ENCODE peak calls at places on chromosomes 11 and 22, in four cellular contexts. L is H1, T is GM12878, O is HepG2. E is an unnamed sample.

GRCh38 chr22:46110215-46110614 is 40.1 kb upstream of the PPARA start:
- DNase-seq in L (no peak), T (no peak), O (no peak), E (no peak)

GRCh38 chr11:31940396-31941037 is 129.4 kb upstream of the PAX6 start:
- DNase-seq in L (no peak), T (no peak), O (no peak), E (no peak)

GRCh38 chr22:42281284-42281683 is 10.8 kb upstream of the TCF20 start:
- DNase-seq in L (no peak), T (no peak), O (no peak), E (no peak)

GRCh38 chr22:39808087-39808486 is 85.5 kb downstream of the ENTHD1 start:
- DNase-seq in L (no peak), T (no peak), O (peak), E (peak)

GRCh38 chr11:73121692-73122091 is 20.4 kb downstream of the FCHSD2 start:
- DNase-seq in L (no peak), T (no peak), O (no peak), E (no peak)

GRCh38 chr11:46242462-46242960 is 35.0 kb upstream of the CREB3L1 start:
- DNase-seq in L (no peak), T (no peak), O (no peak), E (no peak)

GRCh38 chr22:28015676-28016601 is 96.9 kb upstream of the PITPNB start:
- DNase-seq in L (no peak), T (no peak), O (no peak), E (no peak)

GRCh38 chr11:118435233-118435892 is 929 bp upstream of the KMT2A start:
- DNase-seq in L (peak), T (no peak), O (peak), E (peak)

GRCh38 chr11:8209208-8209807 is 40.5 kb upstream of the RIC3 start:
- DNase-seq in L (no peak), T (no peak), O (no peak), E (no peak)

GRCh38 chr11:101128571-101129202 is 926 bp downstream of the PGR start:
- DNase-seq in L (no peak), T (no peak), O (no peak), E (no peak)

GRCh38 chr11:73389902-73390301 is 13.7 kb downstream of the RELT start:
- DNase-seq in L (no peak), T (no peak), O (no peak), E (no peak)

GRCh38 chr11:69350040-69350439 is 56.1 kb downstream of the MYEOV start:
- DNase-seq in L (no peak), T (no peak), O (no peak), E (no peak)

GRCh38 chr11:44110231-44110679 is 14.8 kb downstream of the EXT2 start:
- DNase-seq in L (no peak), T (no peak), O (peak), E (peak)

GRCh38 chr11:86063536-86063935 is 5.3 kb downstream of the PICALM start:
- DNase-seq in L (no peak), T (no peak), O (no peak), E (no peak)

GRCh38 chr11:74272276-74272675 is 39.2 kb downstream of the P4HA3 start:
- DNase-seq in L (no peak), T (no peak), O (no peak), E (no peak)

GRCh38 chr22:44192098-44192810 is 11.5 kb downstream of the PARVG start:
- DNase-seq in L (peak), T (no peak), O (no peak), E (peak)

GRCh38 chr11:12211331-12212065 is 101.1 kb downstream of the MICAL2 start:
- DNase-seq in L (no peak), T (no peak), O (no peak), E (no peak)

GRCh38 chr22:43829904-43830851 is 18.1 kb upstream of the EFCAB6 start:
- DNase-seq in L (no peak), T (no peak), O (no peak), E (no peak)

GRCh38 chr11:15800121-15800800 is 556.1 kb downstream of the SOX6 start:
- DNase-seq in L (no peak), T (no peak), O (no peak), E (no peak)

GRCh38 chr22:31295831-31296230 is 3.5 kb upstream of the PIK3IP1 start:
- DNase-seq in L (no peak), T (no peak), O (no peak), E (no peak)

GRCh38 chr11:134655189-134655937 is 243.3 kb upstream of the B3GAT1 start:
- DNase-seq in L (no peak), T (no peak), O (no peak), E (no peak)

GRCh38 chr22:23862103-23862502 is 4.4 kb downstream of the SLC2A11 start:
- DNase-seq in L (no peak), T (no peak), O (no peak), E (no peak)

GRCh38 chr11:118232659-118233058 is 7.8 kb upstream of the JAML start:
- DNase-seq in L (no peak), T (no peak), O (peak), E (no peak)

GRCh38 chr22:42397332-42398246 is 34.6 kb downstream of the NFAM1 start:
- DNase-seq in L (no peak), T (peak), O (no peak), E (no peak)

GRCh38 chr11:119433369-119433749 is 10.4 kb upstream of the THY1 start:
- DNase-seq in L (no peak), T (no peak), O (no peak), E (no peak)

GRCh38 chr11:60910281-60910687 is 3.7 kb upstream of the TMEM109 start:
- DNase-seq in L (no peak), T (peak), O (no peak), E (no peak)

GRCh38 chr11:85826096-85826855 is 15.3 kb upstream of the SYTL2 start:
- DNase-seq in L (no peak), T (no peak), O (no peak), E (no peak)

GRCh38 chr11:3959015-3959917 is 103.8 kb downstream of the STIM1 start:
- DNase-seq in L (no peak), T (no peak), O (peak), E (no peak)

GRCh38 chr11:92663539-92663938 is 305.9 kb upstream of the MTNR1B start:
- DNase-seq in L (no peak), T (no peak), O (no peak), E (no peak)

GRCh38 chr11:130383363-130384168 is 44.8 kb downstream of the ADAMTS8 start:
- DNase-seq in L (peak), T (no peak), O (peak), E (no peak)

GRCh38 chr22:44580756-44581435 is 82.9 kb upstream of the RTL6 start:
- DNase-seq in L (no peak), T (no peak), O (no peak), E (no peak)

GRCh38 chr22:31327786-31328544 is 18.2 kb downstream of the PATZ1 start:
- DNase-seq in L (no peak), T (no peak), O (no peak), E (no peak)

GRCh38 chr22:24315367-24315781 is 44.7 kb downstream of the SPECC1L start:
- DNase-seq in L (no peak), T (no peak), O (peak), E (no peak)

GRCh38 chr22:21657020-21657360 is 8.8 kb upstream of the PPIL2 start:
- DNase-seq in L (no peak), T (no peak), O (no peak), E (no peak)

GRCh38 chr11:75355051-75355450 is 3.6 kb upstream of the ARRB1 start:
- DNase-seq in L (no peak), T (no peak), O (no peak), E (no peak)

GRCh38 chr11:2464451-2465165 is 19.8 kb downstream of the KCNQ1 start:
- DNase-seq in L (no peak), T (no peak), O (no peak), E (no peak)

GRCh38 chr11:2466869-2467694 is 22.3 kb downstream of the KCNQ1 start:
- DNase-seq in L (no peak), T (no peak), O (no peak), E (no peak)

GRCh38 chr11:2463766-2464277 is 19.0 kb downstream of the KCNQ1 start:
- DNase-seq in L (no peak), T (no peak), O (no peak), E (no peak)

GRCh38 chr11:2466069-2466801 is 21.4 kb downstream of the KCNQ1 start:
- DNase-seq in L (no peak), T (no peak), O (no peak), E (no peak)

DNA sequence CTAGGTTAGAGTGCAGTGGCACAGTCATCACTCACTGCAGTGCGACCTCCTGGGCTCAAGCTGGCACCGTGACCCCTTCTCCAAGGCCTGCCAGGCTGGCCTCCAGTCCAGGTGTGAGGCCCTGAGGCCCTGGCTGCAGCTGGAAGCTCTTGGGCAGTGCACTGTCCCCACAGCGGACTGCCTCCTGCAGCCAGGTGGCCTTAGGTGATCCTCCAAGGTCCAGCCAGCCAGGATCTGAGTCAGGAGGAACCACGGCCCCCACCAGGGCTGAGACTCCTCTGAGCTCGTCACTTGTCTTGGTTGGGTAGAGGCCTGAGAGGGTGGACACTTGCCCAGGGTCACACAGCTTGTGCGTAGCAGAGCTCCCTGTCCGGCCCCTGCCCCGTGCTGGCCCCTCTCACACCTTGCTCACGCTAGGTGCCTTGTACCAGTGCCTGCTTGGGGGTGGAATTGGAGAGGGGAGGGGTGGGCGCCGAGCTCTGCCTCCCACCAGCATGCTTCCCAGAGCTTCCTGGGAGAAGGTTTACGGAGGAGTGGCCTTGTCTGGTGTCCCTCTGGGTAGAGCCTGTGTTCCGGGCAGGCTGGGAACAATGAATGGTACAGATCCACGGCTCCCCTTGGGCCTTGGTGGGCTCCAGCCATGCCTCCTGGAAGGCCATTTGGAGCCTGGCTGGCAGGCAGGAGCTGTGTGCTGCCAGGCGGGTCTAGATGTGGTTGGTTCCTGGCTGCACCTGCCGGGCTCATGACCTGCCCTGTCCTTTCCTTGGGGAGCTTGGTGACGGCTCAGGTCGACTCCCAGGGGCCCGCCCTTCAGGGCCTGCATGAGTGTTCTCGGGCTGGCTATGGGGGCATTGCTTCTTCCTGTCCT is 20.6 kb downstream of the KCNQ1 start:
- DNase-seq in L (no peak), T (no peak), O (no peak), E (no peak)
- TF ChIP-seq SUZ12 in L (no peak), T (no peak), O (no peak), E (no peak)

GRCh38 chr11:109641549-109641948 is 219.6 kb downstream of the C11orf87 start:
- DNase-seq in L (no peak), T (no peak), O (peak), E (no peak)
- TF ChIP-seq YY1 in L (peak), T (no peak), O (no peak), E (no peak)

GRCh38 chr11:110891411-110891810 is 179.2 kb upstream of the ARHGAP20 start:
- DNase-seq in L (no peak), T (no peak), O (no peak), E (no peak)

GRCh38 chr11:110896358-110896757 is 184.1 kb upstream of the ARHGAP20 start:
- DNase-seq in L (no peak), T (no peak), O (no peak), E (no peak)

GRCh38 chr11:110894224-110894623 is 182.0 kb upstream of the ARHGAP20 start:
- DNase-seq in L (no peak), T (no peak), O (no peak), E (no peak)

GRCh38 chr11:110890995-110891394 is 178.8 kb upstream of the ARHGAP20 start:
- DNase-seq in L (no peak), T (no peak), O (no peak), E (no peak)

GRCh38 chr11:110892741-110893285 is 180.6 kb upstream of the ARHGAP20 start:
- DNase-seq in L (no peak), T (no peak), O (no peak), E (no peak)
- H3K9ac ChIP-seq in L (no peak), T (no peak), O (no peak), E (no peak)

DNA sequence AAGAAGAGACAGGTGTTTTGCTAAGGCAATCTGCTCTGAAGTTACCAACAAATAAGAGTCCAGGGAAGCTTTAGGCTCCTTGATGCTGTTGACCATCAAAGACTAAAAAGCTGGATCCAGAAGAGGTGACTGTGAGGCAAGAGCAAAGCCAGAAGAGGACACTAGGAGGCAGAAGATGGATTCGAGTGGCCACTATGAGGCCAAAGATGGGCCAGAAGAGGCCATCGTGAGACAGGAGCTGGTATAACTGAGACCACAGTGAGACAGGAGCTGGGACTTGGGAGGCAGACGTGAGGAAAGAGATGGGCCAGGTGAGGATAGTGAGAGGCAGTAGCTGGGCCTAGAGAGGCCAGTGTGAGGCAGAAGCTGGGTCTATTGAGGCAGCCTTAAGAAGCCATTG is 37.7 kb downstream of the OR4C45 start:
- DNase-seq in L (no peak), T (no peak), O (no peak), E (no peak)
- TF ChIP-seq SUZ12 in L (no peak), T (no peak), O (no peak), E (no peak)

GRCh38 chr11:78290293-78291176 is 101.8 kb downstream of the USP35 start:
- DNase-seq in L (no peak), T (no peak), O (peak), E (no peak)
- TF ChIP-seq YY1 in L (no peak), T (no peak), O (no peak), E (no peak)

GRCh38 chr22:35649026-35649553 is 844 bp downstream of the APOL6 start:
- DNase-seq in L (no peak), T (no peak), O (no peak), E (no peak)
- H3K9ac ChIP-seq in L (no peak), T (peak), O (peak), E (no peak)

DNA sequence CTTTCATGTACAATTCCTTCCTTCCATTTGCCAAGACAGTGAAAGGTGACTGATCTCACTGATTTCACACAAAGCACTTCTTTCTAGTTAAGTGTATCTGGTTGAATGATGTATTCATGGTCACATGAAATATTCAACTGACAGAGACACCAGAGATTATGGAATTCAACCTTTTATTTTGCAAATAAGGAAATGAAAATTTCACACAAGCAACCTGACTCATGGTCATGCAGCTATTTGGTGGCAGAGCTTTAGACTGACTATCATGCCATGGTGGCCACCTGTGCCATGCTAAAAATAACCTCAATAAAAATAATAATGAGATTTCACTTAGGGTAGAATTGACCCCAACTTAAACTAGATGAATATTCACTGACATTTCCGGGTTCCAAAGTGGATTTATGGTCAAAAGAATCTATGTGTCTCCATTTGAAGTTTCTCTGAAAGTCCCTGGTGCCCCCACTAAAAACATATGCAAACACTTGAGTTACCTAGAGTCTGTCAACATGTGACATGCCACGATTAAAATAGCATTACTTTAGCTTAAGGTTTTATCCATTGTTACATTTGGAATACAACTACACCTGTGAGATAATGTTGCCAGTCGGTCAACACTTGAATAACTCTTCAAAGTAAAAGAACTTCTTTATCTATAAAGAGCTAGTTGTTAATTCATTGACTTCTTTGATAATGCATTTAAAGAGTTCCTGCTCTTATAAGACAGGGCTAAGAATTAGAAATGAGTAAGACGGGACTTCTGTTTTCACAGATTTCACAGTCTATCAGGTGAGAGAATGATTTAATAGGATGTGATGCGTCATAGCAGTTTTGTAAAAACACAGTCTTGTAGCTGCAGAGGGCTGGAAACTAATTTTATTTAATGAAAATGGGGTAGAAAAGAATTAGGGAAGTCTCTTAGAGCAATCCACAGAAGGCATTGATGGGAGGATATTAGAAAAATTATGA is 94.6 kb upstream of the OR9G4 start:
- DNase-seq in L (no peak), T (no peak), O (no peak), E (no peak)
- TF ChIP-seq SUZ12 in L (no peak), T (no peak), O (no peak), E (no peak)

E was measured in NT2/D1.